ENCODE peak calls at places on chromosomes 2 and 18, in four cellular contexts. One of them, this sample, is unnamed.

GRCh38 chr2:200765139-200765951 is 46.4 kb upstream of the BZW1 start:
- DNase-seq in PC-3: peak; percentile 95
- DNase-seq in K562: no peak
- DNase-seq in fibroblast of lung: peak; percentile 96
- DNase-seq in this sample: no peak

GRCh38 chr2:192146069-192147006 is 48.4 kb downstream of the TMEFF2 start:
- DNase-seq in fibroblast of lung: peak; percentile 88
- DNase-seq in K562: no peak
- DNase-seq in PC-3: peak; percentile 46
- DNase-seq in this sample: no peak

GRCh38 chr2:96860065-96861029 is 2.5 kb upstream of the ANKRD39 start:
- DNase-seq in K562: no peak
- DNase-seq in fibroblast of lung: no peak
- DNase-seq in PC-3: no peak
- DNase-seq in this sample: peak; percentile 80

GRCh38 chr2:85601771-85602475 is 575 bp downstream of the TMEM150A start:
- DNase-seq in fibroblast of lung: peak; percentile 50
- DNase-seq in PC-3: peak; percentile 41
- DNase-seq in K562: peak; percentile 34
- DNase-seq in this sample: peak; percentile 82

GRCh38 chr2:205776720-205777119 is 94.4 kb downstream of the NRP2 start:
- DNase-seq in PC-3: no peak
- DNase-seq in fibroblast of lung: no peak
- DNase-seq in K562: no peak
- DNase-seq in this sample: no peak

GRCh38 chr2:105671156-105671555 is 73.6 kb upstream of the NCK2 start:
- DNase-seq in PC-3: no peak
- DNase-seq in K562: no peak
- DNase-seq in fibroblast of lung: peak; percentile 68
- DNase-seq in this sample: no peak

GRCh38 chr2:98357856-98358255 is 11.6 kb downstream of the CNGA3 start:
- DNase-seq in K562: no peak
- DNase-seq in fibroblast of lung: no peak
- DNase-seq in PC-3: no peak
- DNase-seq in this sample: no peak

GRCh38 chr2:31980674-31981356 is 30.0 kb downstream of the MEMO1 start:
- DNase-seq in fibroblast of lung: peak; percentile 47
- DNase-seq in PC-3: peak; percentile 38
- DNase-seq in K562: no peak
- DNase-seq in this sample: no peak

GRCh38 chr2:26649322-26649721 is 8.2 kb upstream of the CIB4 start:
- DNase-seq in K562: no peak
- DNase-seq in fibroblast of lung: no peak
- DNase-seq in PC-3: no peak
- DNase-seq in this sample: peak; percentile 20

GRCh38 chr2:227745594-227745993 is at the start of gene SCYGR8:
- DNase-seq in fibroblast of lung: no peak
- DNase-seq in PC-3: no peak
- DNase-seq in K562: no peak
- DNase-seq in this sample: no peak

GRCh38 chr18:77133051-77133919 is 702 bp upstream of the MBP start:
- DNase-seq in fibroblast of lung: no peak
- DNase-seq in PC-3: peak; percentile 45
- DNase-seq in K562: no peak
- DNase-seq in this sample: peak; percentile 90

GRCh38 chr2:113137827-113138226 is 10.4 kb downstream of the IL1RN start:
- DNase-seq in K562: no peak
- DNase-seq in fibroblast of lung: no peak
- DNase-seq in PC-3: no peak
- DNase-seq in this sample: no peak

GRCh38 chr2:170813611-170814550 is 2.8 kb upstream of the GAD1 start:
- DNase-seq in fibroblast of lung: peak; percentile 52
- DNase-seq in PC-3: peak; percentile 63
- DNase-seq in K562: peak; percentile 49
- DNase-seq in this sample: no peak

GRCh38 chr2:127661072-127661618 is 14.2 kb downstream of the LIMS2 start:
- DNase-seq in PC-3: no peak
- DNase-seq in K562: no peak
- DNase-seq in fibroblast of lung: peak; percentile 54
- DNase-seq in this sample: peak; percentile 61

GRCh38 chr18:22152093-22152492 is 17.3 kb upstream of the GATA6 start:
- DNase-seq in fibroblast of lung: no peak
- DNase-seq in PC-3: no peak
- DNase-seq in K562: no peak
- DNase-seq in this sample: no peak

GRCh38 chr2:199739413-199740110 is 111.4 kb downstream of the FTCDNL1 start:
- DNase-seq in fibroblast of lung: peak; percentile 38
- DNase-seq in K562: peak; percentile 59
- DNase-seq in PC-3: peak; percentile 78
- DNase-seq in this sample: peak; percentile 85

GRCh38 chr2:21404827-21405625 is 281.3 kb downstream of the TDRD15 start:
- DNase-seq in fibroblast of lung: no peak
- DNase-seq in PC-3: no peak
- DNase-seq in K562: no peak
- DNase-seq in this sample: no peak

GRCh38 chr2:5791371-5791770 is 99.2 kb downstream of the SOX11 start:
- DNase-seq in PC-3: peak; percentile 10
- DNase-seq in fibroblast of lung: peak; percentile 26
- DNase-seq in K562: no peak
- DNase-seq in this sample: no peak

GRCh38 chr18:72995558-72995957 is 127.8 kb upstream of the NETO1 start:
- DNase-seq in fibroblast of lung: peak; percentile 37
- DNase-seq in K562: no peak
- DNase-seq in PC-3: peak; percentile 82
- DNase-seq in this sample: no peak

GRCh38 chr2:61770746-61771145 is 83.1 kb downstream of the FAM161A start:
- DNase-seq in fibroblast of lung: peak; percentile 50
- DNase-seq in PC-3: peak; percentile 87
- DNase-seq in K562: no peak
- DNase-seq in this sample: no peak

GRCh38 chr18:76499021-76499420 is 4.0 kb upstream of the ZNF516 start:
- DNase-seq in K562: no peak
- DNase-seq in PC-3: no peak
- DNase-seq in fibroblast of lung: no peak
- DNase-seq in this sample: no peak

GRCh38 chr2:152307863-152308262 is 27.1 kb upstream of the FMNL2 start:
- DNase-seq in fibroblast of lung: peak; percentile 2
- DNase-seq in K562: no peak
- DNase-seq in PC-3: peak; percentile 12
- DNase-seq in this sample: no peak

GRCh38 chr2:51620830-51621229 is 588.9 kb upstream of the NRXN1 start:
- DNase-seq in fibroblast of lung: peak; percentile 54
- DNase-seq in PC-3: peak; percentile 60
- DNase-seq in K562: no peak
- DNase-seq in this sample: no peak

GRCh38 chr2:111918383-111918806 is 20.0 kb downstream of the MERTK start:
- DNase-seq in K562: peak; percentile 36
- DNase-seq in PC-3: peak; percentile 51
- DNase-seq in fibroblast of lung: peak; percentile 82
- DNase-seq in this sample: no peak

GRCh38 chr18:12336887-12337286 is 28.8 kb downstream of the TUBB6 start:
- DNase-seq in PC-3: peak; percentile 90
- DNase-seq in fibroblast of lung: peak; percentile 93
- DNase-seq in K562: no peak
- DNase-seq in this sample: no peak

GRCh38 chr2:105857076-105857740 is 112.5 kb downstream of the NCK2 start:
- DNase-seq in fibroblast of lung: no peak
- DNase-seq in PC-3: no peak
- DNase-seq in K562: no peak
- DNase-seq in this sample: no peak

GRCh38 chr2:177101930-177102329 is 110.7 kb upstream of the HNRNPA3 start:
- DNase-seq in K562: no peak
- DNase-seq in PC-3: no peak
- DNase-seq in fibroblast of lung: no peak
- DNase-seq in this sample: no peak

GRCh38 chr2:173752152-173752551 is 213.0 kb downstream of the SP3 start:
- DNase-seq in PC-3: peak; percentile 51
- DNase-seq in fibroblast of lung: peak; percentile 6
- DNase-seq in K562: no peak
- DNase-seq in this sample: no peak

GRCh38 chr18:26133652-26134051 is at the start of gene PSMA8:
- DNase-seq in K562: no peak
- DNase-seq in fibroblast of lung: no peak
- DNase-seq in PC-3: no peak
- DNase-seq in this sample: peak; percentile 86

GRCh38 chr18:8339958-8340357 is 269.3 kb upstream of the RAB12 start:
- DNase-seq in fibroblast of lung: no peak
- DNase-seq in K562: no peak
- DNase-seq in PC-3: no peak
- DNase-seq in this sample: no peak

GRCh38 chr2:104864751-104865470 is 11.0 kb downstream of the POU3F3 start:
- DNase-seq in K562: no peak
- DNase-seq in PC-3: no peak
- DNase-seq in fibroblast of lung: no peak
- DNase-seq in this sample: no peak

GRCh38 chr2:25174192-25174861 is 5.9 kb upstream of the POMC start:
- DNase-seq in PC-3: no peak
- DNase-seq in K562: no peak
- DNase-seq in fibroblast of lung: no peak
- DNase-seq in this sample: no peak

DNA sequence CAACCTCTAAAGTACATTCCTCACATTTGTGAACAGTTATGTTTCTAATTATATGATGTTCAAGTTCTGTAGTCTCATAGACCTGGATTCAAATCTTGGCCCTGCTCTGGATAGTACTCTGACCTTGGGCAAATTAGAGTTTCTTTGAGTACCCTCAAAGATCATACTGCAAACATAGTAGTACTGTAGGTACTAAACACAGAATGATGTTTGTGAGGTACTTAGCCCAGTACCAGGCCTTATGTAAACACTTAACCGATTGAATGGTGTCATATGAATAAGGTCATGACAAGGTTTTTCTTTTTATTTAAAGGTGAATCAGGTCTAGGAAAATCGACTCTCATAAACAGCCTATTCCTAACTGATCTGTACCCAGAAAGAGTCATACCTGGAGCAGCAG is 19.1 kb downstream of the SEPTIN2 start:
- DNase-seq in PC-3: no peak
- DNase-seq in fibroblast of lung: no peak
- DNase-seq in K562: no peak
- DNase-seq in this sample: no peak
- H3K36me3 ChIP-seq in PC-3: peaks cover 49% of the 10 kb centered on the region
- H3K36me3 ChIP-seq in fibroblast of lung: peaks cover 13% of the 10 kb centered on the region
- H3K36me3 ChIP-seq in K562: peaks cover 72% of the 10 kb centered on the region
- H3K36me3 ChIP-seq in this sample: no peaks in the 10 kb centered on the region

DNA sequence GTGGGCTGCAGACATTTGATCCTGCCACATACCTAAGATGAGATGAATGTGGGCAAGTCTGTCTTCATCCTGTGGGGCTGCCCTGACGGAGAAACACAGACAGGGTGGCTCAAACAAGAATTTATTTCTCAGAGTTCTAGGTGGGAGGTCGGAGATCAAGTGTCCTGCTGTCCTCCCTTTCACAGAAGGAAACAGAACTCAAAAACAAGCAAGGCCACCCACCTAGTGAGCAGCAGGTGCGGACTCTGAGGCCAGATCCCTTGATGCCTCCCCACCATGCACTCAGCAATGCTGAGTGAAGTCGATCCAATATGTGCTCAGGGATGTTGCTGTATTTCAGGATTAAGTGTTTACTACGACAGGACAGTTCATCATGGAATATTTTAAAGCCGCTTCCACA is 63.0 kb upstream of the SNTG2 start:
- DNase-seq in fibroblast of lung: no peak
- DNase-seq in K562: no peak
- DNase-seq in PC-3: no peak
- DNase-seq in this sample: no peak
- H3K36me3 ChIP-seq in fibroblast of lung: no peaks in the 10 kb centered on the region
- H3K36me3 ChIP-seq in K562: no peaks in the 10 kb centered on the region
- H3K36me3 ChIP-seq in PC-3: no peaks in the 10 kb centered on the region
- H3K36me3 ChIP-seq in this sample: no peaks in the 10 kb centered on the region

DNA sequence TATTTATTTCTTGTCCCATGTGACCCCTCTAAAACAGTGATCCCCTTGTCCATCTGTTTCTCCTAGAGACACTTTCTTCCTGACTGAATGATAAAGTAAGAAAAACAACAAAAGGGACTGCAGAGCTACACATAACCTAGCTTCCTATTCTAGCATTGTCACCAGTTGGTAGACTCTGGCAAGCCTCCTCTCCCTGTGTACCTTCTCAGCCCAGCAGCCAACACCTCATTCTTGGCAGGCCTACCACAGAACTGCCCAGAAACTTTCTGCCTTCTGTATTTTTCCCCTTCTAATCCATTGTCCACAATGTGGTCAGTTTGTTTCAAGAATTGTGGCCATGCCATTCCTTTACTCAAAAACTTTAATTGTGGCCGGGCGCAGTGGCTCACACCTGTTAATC is 13.4 kb downstream of the SMC6 start:
- DNase-seq in PC-3: no peak
- DNase-seq in fibroblast of lung: no peak
- DNase-seq in K562: no peak
- DNase-seq in this sample: no peak
- H3K36me3 ChIP-seq in PC-3: peaks cover 26% of the 10 kb centered on the region
- H3K36me3 ChIP-seq in fibroblast of lung: no peaks in the 10 kb centered on the region
- H3K36me3 ChIP-seq in K562: peaks cover 91% of the 10 kb centered on the region
- H3K36me3 ChIP-seq in this sample: peaks cover 96% of the 10 kb centered on the region

GRCh38 chr2:70679244-70679643 is 88.8 kb downstream of the ADD2 start:
- DNase-seq in K562: no peak
- DNase-seq in fibroblast of lung: peak; percentile 56
- DNase-seq in PC-3: no peak
- DNase-seq in this sample: peak; percentile 28
- H3K36me3 ChIP-seq in K562: peaks cover 77% of the 10 kb centered on the region
- H3K36me3 ChIP-seq in fibroblast of lung: no peaks in the 10 kb centered on the region
- H3K36me3 ChIP-seq in PC-3: no peaks in the 10 kb centered on the region
- H3K36me3 ChIP-seq in this sample: no peaks in the 10 kb centered on the region

DNA sequence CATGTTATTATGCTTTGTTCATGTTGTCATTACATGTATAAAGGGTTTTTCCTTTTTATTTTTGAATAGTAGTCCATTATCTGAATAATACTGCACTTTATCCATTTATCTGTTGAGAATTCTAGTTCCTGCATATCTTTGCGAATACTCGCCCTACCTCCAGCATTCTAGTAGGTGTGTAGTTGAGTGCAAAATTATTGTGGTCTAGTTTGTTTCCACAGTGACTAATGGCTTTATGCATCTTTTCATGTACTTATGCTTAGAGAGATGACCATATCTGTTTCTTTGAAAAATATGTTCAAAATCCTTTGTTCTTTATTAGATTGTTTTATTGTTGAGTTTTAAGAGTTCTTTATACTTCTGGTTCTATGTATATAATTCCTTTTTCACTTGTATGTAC is 48.8 kb downstream of the EIF5B start:
- DNase-seq in fibroblast of lung: peak; percentile 71
- DNase-seq in K562: no peak
- DNase-seq in PC-3: peak; percentile 55
- DNase-seq in this sample: no peak
- H3K36me3 ChIP-seq in fibroblast of lung: no peaks in the 10 kb centered on the region
- H3K36me3 ChIP-seq in K562: peaks cover 81% of the 10 kb centered on the region
- H3K36me3 ChIP-seq in PC-3: peaks cover 46% of the 10 kb centered on the region
- H3K36me3 ChIP-seq in this sample: no peaks in the 10 kb centered on the region

GRCh38 chr18:46413684-46414083 is 243.3 kb downstream of the LOXHD1 start:
- DNase-seq in K562: no peak
- DNase-seq in fibroblast of lung: no peak
- DNase-seq in PC-3: no peak
- DNase-seq in this sample: no peak
- H3K36me3 ChIP-seq in K562: no peaks in the 10 kb centered on the region
- H3K36me3 ChIP-seq in fibroblast of lung: no peaks in the 10 kb centered on the region
- H3K36me3 ChIP-seq in PC-3: no peaks in the 10 kb centered on the region
- H3K36me3 ChIP-seq in this sample: no peaks in the 10 kb centered on the region

This sample was measured in spleen.